ENCODE peak calls at places on chromosomes 3 and 15, in nine cellular contexts. A, G, K, P, L, I, M, U and Q are unnamed samples.
A peak's percentile ranks its signal among the peaks of the same experiment; 100 is the strongest.

GRCh38 chr3:122560680-122561079 is 3.4 kb downstream of the PARP9 start:
- DNase-seq in A (peak; percentile 35), G (no peak), K (peak; percentile 78), P (no peak), L (peak; percentile 52), I (peak; percentile 79), M (no peak), U (peak; percentile 77), Q (peak; percentile 70)

GRCh38 chr3:80285370-80285769 is 517.6 kb upstream of the ROBO1 start:
- DNase-seq in A (no peak), G (no peak), K (peak; percentile 17), P (no peak), L (no peak), I (no peak), M (no peak), U (no peak), Q (no peak)

GRCh38 chr3:84755860-84756259 is 202.9 kb upstream of the CADM2 start:
- DNase-seq in A (no peak), G (peak; percentile 14), K (no peak), P (no peak), L (no peak), I (no peak), M (peak; percentile 43), U (no peak), Q (peak; percentile 1)

GRCh38 chr3:172466553-172467130 is 18.4 kb upstream of the GHSR start:
- DNase-seq in A (no peak), G (no peak), K (no peak), P (no peak), L (no peak), I (no peak), M (no peak), U (no peak), Q (no peak)

GRCh38 chr15:38226867-38227266 is 25.8 kb upstream of the SPRED1 start:
- DNase-seq in A (peak; percentile 45), G (no peak), K (no peak), P (no peak), L (peak; percentile 23), I (no peak), M (no peak), U (peak; percentile 89), Q (no peak)

GRCh38 chr3:40975711-40976121 is 223.6 kb upstream of the CTNNB1 start:
- DNase-seq in A (no peak), G (no peak), K (no peak), P (no peak), L (no peak), I (no peak), M (no peak), U (no peak), Q (no peak)

GRCh38 chr3:157376596-157377300 is 59.9 kb upstream of the PTX3 start:
- DNase-seq in A (no peak), G (no peak), K (no peak), P (no peak), L (no peak), I (no peak), M (no peak), U (peak; percentile 27), Q (no peak)

GRCh38 chr15:78457101-78457500 is 19.1 kb downstream of the IREB2 start:
- DNase-seq in A (no peak), G (no peak), K (no peak), P (no peak), L (peak; percentile 61), I (no peak), M (no peak), U (peak; percentile 9), Q (no peak)

GRCh38 chr15:33089878-33090757 is 104.4 kb downstream of the FMN1 start:
- DNase-seq in A (no peak), G (no peak), K (no peak), P (no peak), L (no peak), I (no peak), M (no peak), U (peak; percentile 74), Q (no peak)

GRCh38 chr15:33089165-33089877 is 105.2 kb downstream of the FMN1 start:
- DNase-seq in A (no peak), G (no peak), K (no peak), P (no peak), L (no peak), I (no peak), M (no peak), U (no peak), Q (no peak)

GRCh38 chr15:33083232-33084006 is 111.1 kb downstream of the FMN1 start:
- DNase-seq in A (no peak), G (peak; percentile 55), K (peak; percentile 82), P (no peak), L (no peak), I (no peak), M (no peak), U (no peak), Q (no peak)

GRCh38 chr15:33084661-33085060 is 109.9 kb downstream of the FMN1 start:
- DNase-seq in A (no peak), G (no peak), K (no peak), P (no peak), L (no peak), I (no peak), M (no peak), U (no peak), Q (no peak)

GRCh38 chr15:33086500-33087141 is 107.9 kb downstream of the FMN1 start:
- DNase-seq in A (no peak), G (no peak), K (peak; percentile 70), P (no peak), L (peak; percentile 30), I (peak; percentile 27), M (no peak), U (peak; percentile 60), Q (peak; percentile 57)
- TF ChIP-seq CTCF in A (no peak), G (peak; percentile 74), K (peak; percentile 77), P (no peak), L (peak; percentile 80), I (peak; percentile 18), M (no peak), U (peak; percentile 74), Q (peak; percentile 33)

GRCh38 chr3:159884661-159885402 is 103.8 kb upstream of the IL12A start:
- DNase-seq in A (no peak), G (no peak), K (peak; percentile 69), P (no peak), L (peak; percentile 52), I (peak; percentile 49), M (no peak), U (peak; percentile 64), Q (peak; percentile 44)

GRCh38 chr3:159882367-159882766 is 106.3 kb upstream of the IL12A start:
- DNase-seq in A (no peak), G (no peak), K (no peak), P (no peak), L (no peak), I (no peak), M (no peak), U (no peak), Q (no peak)

GRCh38 chr3:159881828-159882309 is 106.8 kb upstream of the IL12A start:
- DNase-seq in A (peak; percentile 21), G (peak; percentile 54), K (peak; percentile 52), P (no peak), L (no peak), I (no peak), M (no peak), U (no peak), Q (no peak)

GRCh38 chr3:159881208-159881607 is 107.4 kb upstream of the IL12A start:
- DNase-seq in A (no peak), G (no peak), K (no peak), P (no peak), L (no peak), I (no peak), M (no peak), U (no peak), Q (no peak)

GRCh38 chr3:159882784-159883779 is 105.6 kb upstream of the IL12A start:
- DNase-seq in A (no peak), G (no peak), K (no peak), P (no peak), L (peak; percentile 58), I (no peak), M (no peak), U (peak; percentile 78), Q (no peak)
- TF ChIP-seq CTCF in A (no peak), G (no peak), K (no peak), P (no peak), L (no peak), I (no peak), M (no peak), U (no peak), Q (no peak)

GRCh38 chr3:108127301-108127988 is 36.6 kb upstream of the CD47 start:
- DNase-seq in A (no peak), G (no peak), K (no peak), P (no peak), L (no peak), I (peak; percentile 20), M (no peak), U (no peak), Q (peak; percentile 31)

GRCh38 chr3:108125550-108126071 is 34.8 kb upstream of the CD47 start:
- DNase-seq in A (no peak), G (no peak), K (no peak), P (no peak), L (no peak), I (peak; percentile 29), M (no peak), U (no peak), Q (peak; percentile 81)

GRCh38 chr3:108124337-108125150 is 33.7 kb upstream of the CD47 start:
- DNase-seq in A (no peak), G (no peak), K (peak; percentile 7), P (no peak), L (no peak), I (peak; percentile 71), M (no peak), U (peak; percentile 18), Q (peak; percentile 87)

GRCh38 chr3:108125151-108125540 is 34.3 kb upstream of the CD47 start:
- DNase-seq in A (no peak), G (no peak), K (no peak), P (no peak), L (no peak), I (no peak), M (no peak), U (no peak), Q (no peak)

DNA sequence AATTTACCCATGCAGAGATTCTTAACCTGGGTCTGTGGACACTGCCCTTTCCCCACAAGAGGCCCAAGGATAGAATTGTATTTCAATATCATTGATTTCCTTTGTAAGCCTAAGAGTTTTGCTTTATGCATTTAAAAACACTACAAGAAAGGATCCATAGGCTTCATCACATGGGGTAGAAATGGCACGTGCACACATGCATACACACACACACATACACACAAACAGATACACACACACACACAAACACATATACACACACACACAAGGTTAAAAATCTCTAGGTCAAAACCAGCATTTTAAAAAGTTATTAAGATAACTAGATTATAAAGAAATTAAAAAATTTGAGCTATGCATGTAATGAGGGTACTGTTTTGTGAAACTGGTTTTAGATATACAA is 35.5 kb upstream of the CD47 start:
- DNase-seq in A (no peak), G (no peak), K (no peak), P (no peak), L (no peak), I (no peak), M (no peak), U (no peak), Q (no peak)
- TF ChIP-seq CTCF in A (no peak), G (no peak), K (no peak), P (no peak), L (no peak), I (no peak), M (no peak), U (no peak), Q (no peak)

DNA sequence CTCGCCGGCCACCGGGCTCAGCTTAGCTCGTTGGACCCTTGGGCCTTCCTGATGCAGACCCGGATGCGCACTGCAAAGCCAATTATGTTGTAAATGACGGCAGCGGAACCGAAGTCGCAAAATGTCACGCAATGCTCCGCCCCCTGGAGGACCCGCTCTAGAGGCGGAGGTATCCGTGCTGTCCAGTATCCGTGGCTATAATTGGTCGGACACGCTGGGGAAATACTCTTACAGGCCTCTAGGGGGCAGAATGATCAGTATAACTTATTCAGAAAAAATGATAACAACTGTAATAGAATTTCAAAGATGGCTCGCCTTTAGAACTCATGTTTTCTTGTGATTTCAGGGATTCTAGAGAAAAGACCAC is at the start of gene PRR23B:
- DNase-seq in A (no peak), G (no peak), K (peak; percentile 59), P (no peak), L (peak; percentile 44), I (no peak), M (no peak), U (peak; percentile 14), Q (peak; percentile 23)
- TF ChIP-seq CTCF in A (no peak), G (peak; percentile 65), K (peak; percentile 73), P (no peak), L (peak; percentile 46), I (no peak), M (no peak), U (peak; percentile 46), Q (peak; percentile 41)